ENCODE peak calls at places on chromosomes 3 and 15, in four cellular contexts. C is A549, I is hepatocyte, R is tibial nerve. J is an unnamed sample.
A peak's percentile ranks its signal among the peaks of the same experiment; 100 is the strongest.

GRCh38 chr3:178518660-178519396 is 17.4 kb upstream of the KCNMB2 start:
- DNase-seq in C (no peak), I (no peak), R (no peak), J (no peak)

GRCh38 chr15:53522878-53523455 is 236.5 kb downstream of the WDR72 start:
- DNase-seq in R (no peak), I (no peak), C (no peak), J (no peak)

GRCh38 chr3:38560996-38561717 is 65.0 kb downstream of the EXOG start:
- DNase-seq in R (no peak), C (no peak), I (no peak), J (no peak)

GRCh38 chr3:6921041-6921440 is 60.1 kb downstream of the GRM7 start:
- DNase-seq in I (no peak), C (no peak), R (no peak), J (no peak)

GRCh38 chr3:75049581-75049980 is 435.1 kb upstream of the CNTN3 start:
- DNase-seq in R (no peak), I (no peak), C (no peak), J (no peak)

GRCh38 chr3:181880339-181880738 is 168.6 kb downstream of the SOX2 start:
- DNase-seq in I (no peak), R (no peak), C (no peak), J (no peak)

GRCh38 chr3:8822141-8822540 is 52.7 kb upstream of the OXTR start:
- DNase-seq in C (no peak), R (no peak), I (no peak), J (no peak)

GRCh38 chr15:37135225-37135624 is 34.9 kb upstream of the MEIS2 start:
- DNase-seq in C (no peak), I (no peak), R (no peak), J (no peak)

GRCh38 chr15:70902105-70902504 is 9.5 kb downstream of the LRRC49 start:
- DNase-seq in C (peak; percentile 63), I (peak; percentile 79), R (no peak), J (no peak)

GRCh38 chr3:25679166-25679565 is 14.5 kb upstream of the TOP2B start:
- DNase-seq in I (no peak), R (no peak), C (no peak), J (no peak)

GRCh38 chr3:25679642-25680302 is 15.1 kb upstream of the TOP2B start:
- DNase-seq in R (no peak), C (no peak), I (no peak), J (no peak)

GRCh38 chr3:25683882-25684281 is 19.2 kb upstream of the TOP2B start:
- DNase-seq in R (no peak), C (no peak), I (no peak), J (no peak)

GRCh38 chr3:25686766-25687165 is 22.1 kb upstream of the TOP2B start:
- DNase-seq in I (no peak), R (no peak), C (no peak), J (no peak)

DNA sequence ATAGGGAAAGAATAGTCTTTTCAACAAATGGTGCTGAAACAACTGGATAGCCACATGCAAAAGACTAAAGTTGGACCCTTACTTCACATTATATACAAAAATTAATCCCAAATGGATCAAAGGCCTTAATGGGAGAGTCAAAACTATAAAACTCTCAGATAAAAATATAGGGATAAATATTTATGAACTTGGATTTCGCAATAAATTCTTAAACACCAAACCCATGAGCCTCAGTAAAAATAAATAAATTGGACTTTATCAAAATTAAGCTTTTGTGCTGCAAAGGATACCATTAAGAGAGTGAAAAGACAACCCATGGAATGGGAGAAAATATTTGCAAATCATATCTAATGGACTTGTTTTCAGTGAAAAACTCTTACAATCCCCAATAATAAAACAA is 18.7 kb upstream of the TOP2B start:
- DNase-seq in C (no peak), R (no peak), I (no peak), J (no peak)
- H3K4me1 ChIP-seq in C (no peaks in the 10 kb centered on the region), R (no peaks in the 10 kb centered on the region), I (no peaks in the 10 kb centered on the region), J (no peaks in the 10 kb centered on the region)

GRCh38 chr3:177147790-177148189 is 49.5 kb downstream of the TBL1XR1 start:
- DNase-seq in R (no peak), I (no peak), C (no peak), J (no peak)
- H3K4me1 ChIP-seq in R (peaks cover 3% of the 10 kb centered on the region), I (peaks cover 14% of the 10 kb centered on the region), C (peaks cover 59% of the 10 kb centered on the region), J (peaks cover 83% of the 10 kb centered on the region)

DNA sequence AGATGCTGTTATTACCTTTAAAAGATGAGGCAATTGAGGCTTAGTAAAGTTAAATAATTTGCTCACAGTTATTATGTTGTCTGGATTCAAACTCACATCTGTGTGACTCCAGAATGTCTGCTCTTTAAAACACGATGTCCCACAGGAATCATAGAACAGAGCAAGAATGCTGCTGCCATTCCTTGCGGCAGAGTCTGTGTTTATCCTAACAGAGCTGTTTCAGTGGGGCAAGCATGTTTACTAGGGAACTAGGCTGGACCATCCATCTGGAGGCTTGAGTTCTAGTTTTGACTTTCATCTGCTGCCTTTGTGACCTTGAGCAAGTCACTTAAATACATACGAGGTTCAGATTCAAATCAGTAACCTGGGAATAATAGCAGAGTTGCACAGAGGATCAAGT is 72.1 kb downstream of the BBX start:
- DNase-seq in I (no peak), C (no peak), R (no peak), J (no peak)
- H3K4me1 ChIP-seq in I (peaks cover 11% of the 10 kb centered on the region), C (peaks cover 16% of the 10 kb centered on the region), R (no peaks in the 10 kb centered on the region), J (peaks cover 6% of the 10 kb centered on the region)

DNA sequence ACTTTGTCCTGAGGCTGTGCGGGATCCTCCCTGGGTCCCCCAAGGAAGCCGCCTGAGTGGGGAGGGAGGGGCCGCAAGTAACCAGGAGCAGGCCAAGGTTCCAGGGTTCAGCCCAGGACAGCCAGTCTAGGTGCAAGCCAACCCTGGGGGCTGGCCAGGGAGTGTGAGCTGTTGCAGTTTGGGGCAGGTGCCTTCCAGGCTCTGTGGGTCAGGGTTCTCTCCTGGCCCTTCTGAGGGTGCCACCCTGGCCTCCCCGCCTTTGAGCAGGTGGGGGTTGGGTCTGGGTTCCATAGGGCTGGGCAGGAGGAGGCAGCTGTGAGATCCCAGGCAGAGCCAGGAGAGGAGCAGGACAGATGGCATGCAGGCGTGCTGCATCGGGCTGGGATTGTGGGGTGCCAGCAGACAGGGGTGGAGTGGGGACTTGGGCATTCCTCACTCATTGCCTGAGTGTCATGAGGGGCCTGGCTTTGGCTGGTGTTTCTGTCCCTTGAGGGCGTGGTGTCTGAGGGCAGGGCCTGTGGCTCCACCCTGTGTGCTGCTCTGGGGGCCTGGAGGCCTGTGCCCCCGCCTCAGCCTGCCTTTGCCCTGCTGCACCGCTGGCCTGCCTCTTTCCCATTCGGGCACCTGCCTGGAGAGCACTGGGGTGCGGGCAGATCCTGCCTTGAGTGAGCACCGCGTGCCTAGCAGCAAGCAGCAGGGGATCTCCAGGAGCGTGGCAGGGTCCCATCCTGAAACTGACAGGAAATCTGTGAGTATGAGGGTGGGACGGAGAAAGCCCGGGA is 18.4 kb downstream of the KLF13 start:
- DNase-seq in C (no peak), I (no peak), R (no peak), J (no peak)
- H3K4me1 ChIP-seq in C (peaks cover 13% of the 10 kb centered on the region), I (peaks cover 12% of the 10 kb centered on the region), R (no peaks in the 10 kb centered on the region), J (no peaks in the 10 kb centered on the region)

GRCh38 chr3:152362086-152362485 is 93.4 kb downstream of the MBNL1 start:
- DNase-seq in R (no peak), I (no peak), C (no peak), J (no peak)

GRCh38 chr3:152364237-152364636 is 95.5 kb downstream of the MBNL1 start:
- DNase-seq in R (no peak), C (no peak), I (no peak), J (no peak)

GRCh38 chr3:152359385-152360248 is 90.9 kb downstream of the MBNL1 start:
- DNase-seq in I (no peak), C (no peak), R (no peak), J (no peak)

GRCh38 chr3:152360303-152360702 is 91.6 kb downstream of the MBNL1 start:
- DNase-seq in I (no peak), R (no peak), C (no peak), J (no peak)

DNA sequence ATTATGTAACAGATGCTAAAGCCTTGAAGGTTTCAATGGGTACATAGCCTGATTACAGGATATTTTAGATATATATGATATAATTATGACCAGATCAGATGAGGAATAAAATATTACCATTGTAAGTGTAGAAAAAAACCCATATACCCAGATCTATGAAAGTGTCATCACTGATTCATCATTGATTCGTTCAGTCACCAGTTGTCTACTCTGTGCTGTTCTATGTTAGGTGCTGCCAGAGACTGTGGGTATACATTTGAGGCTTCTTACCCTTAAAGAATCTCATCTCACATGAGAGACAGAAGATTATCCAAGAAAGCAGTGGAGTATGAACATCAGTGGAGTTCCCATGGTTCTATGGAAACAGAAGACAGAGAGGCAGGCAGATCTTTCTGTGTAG is 92.2 kb downstream of the MBNL1 start:
- DNase-seq in I (no peak), R (no peak), C (no peak), J (no peak)
- H3K4me1 ChIP-seq in I (no peaks in the 10 kb centered on the region), R (no peaks in the 10 kb centered on the region), C (peaks cover 64% of the 10 kb centered on the region), J (peaks cover 18% of the 10 kb centered on the region)

J was measured in Panc1.